ENCODE peak calls at places on chromosome 15, in nine cellular contexts. One of them, this sample, is unnamed.

GRCh38 chr15:64009798-64010241 is 36.5 kb downstream of the DAPK2 start:
- DNase-seq in AG08396: no peak
- DNase-seq in RCC 7860: peak
- DNase-seq in LoVo: peak
- DNase-seq in thoracic aorta: no peak
- DNase-seq in Panc1: no peak
- DNase-seq in activated CD4-positive, CD25-positive, alpha-beta regulatory T cell treated with anti-CD3 and anti-CD28 coated beads, Interleukin-2, amount 50 U/mL, for 72 hours: no peak
- DNase-seq in NT2/D1: no peak
- DNase-seq in GM13976: no peak
- DNase-seq in this sample: no peak

GRCh38 chr15:62474771-62475124 is 309.7 kb upstream of the C2CD4B start:
- DNase-seq in GM13976: no peak
- DNase-seq in Panc1: no peak
- DNase-seq in thoracic aorta: no peak
- DNase-seq in RCC 7860: no peak
- DNase-seq in activated CD4-positive, CD25-positive, alpha-beta regulatory T cell treated with anti-CD3 and anti-CD28 coated beads, Interleukin-2, amount 50 U/mL, for 72 hours: no peak
- DNase-seq in NT2/D1: peak
- DNase-seq in LoVo: no peak
- DNase-seq in AG08396: peak
- DNase-seq in this sample: no peak

GRCh38 chr15:88902846-88903245 is 7.5 kb upstream of the HAPLN3 start:
- DNase-seq in AG08396: no peak
- DNase-seq in RCC 7860: no peak
- DNase-seq in Panc1: no peak
- DNase-seq in GM13976: no peak
- DNase-seq in LoVo: no peak
- DNase-seq in activated CD4-positive, CD25-positive, alpha-beta regulatory T cell treated with anti-CD3 and anti-CD28 coated beads, Interleukin-2, amount 50 U/mL, for 72 hours: no peak
- DNase-seq in NT2/D1: no peak
- DNase-seq in thoracic aorta: no peak
- DNase-seq in this sample: no peak

GRCh38 chr15:40367673-40368611 is 9.9 kb downstream of the DISP2 start:
- DNase-seq in GM13976: peak
- DNase-seq in AG08396: peak
- DNase-seq in RCC 7860: peak
- DNase-seq in thoracic aorta: peak
- DNase-seq in NT2/D1: peak
- DNase-seq in activated CD4-positive, CD25-positive, alpha-beta regulatory T cell treated with anti-CD3 and anti-CD28 coated beads, Interleukin-2, amount 50 U/mL, for 72 hours: peak
- DNase-seq in Panc1: no peak
- DNase-seq in LoVo: peak
- DNase-seq in this sample: peak

GRCh38 chr15:27492021-27492621 is 521.1 kb downstream of the GABRG3 start:
- DNase-seq in LoVo: no peak
- DNase-seq in AG08396: no peak
- DNase-seq in NT2/D1: no peak
- DNase-seq in activated CD4-positive, CD25-positive, alpha-beta regulatory T cell treated with anti-CD3 and anti-CD28 coated beads, Interleukin-2, amount 50 U/mL, for 72 hours: no peak
- DNase-seq in RCC 7860: peak
- DNase-seq in Panc1: no peak
- DNase-seq in GM13976: no peak
- DNase-seq in thoracic aorta: no peak
- DNase-seq in this sample: no peak

GRCh38 chr15:52329150-52329549 is 33.5 kb upstream of the MYO5C start:
- DNase-seq in thoracic aorta: no peak
- DNase-seq in activated CD4-positive, CD25-positive, alpha-beta regulatory T cell treated with anti-CD3 and anti-CD28 coated beads, Interleukin-2, amount 50 U/mL, for 72 hours: no peak
- DNase-seq in GM13976: no peak
- DNase-seq in Panc1: no peak
- DNase-seq in LoVo: no peak
- DNase-seq in AG08396: no peak
- DNase-seq in NT2/D1: no peak
- DNase-seq in RCC 7860: no peak
- DNase-seq in this sample: no peak

GRCh38 chr15:80531388-80532184 is 127.4 kb downstream of the ARNT2 start:
- DNase-seq in RCC 7860: no peak
- DNase-seq in AG08396: no peak
- DNase-seq in LoVo: no peak
- DNase-seq in thoracic aorta: no peak
- DNase-seq in GM13976: no peak
- DNase-seq in activated CD4-positive, CD25-positive, alpha-beta regulatory T cell treated with anti-CD3 and anti-CD28 coated beads, Interleukin-2, amount 50 U/mL, for 72 hours: no peak
- DNase-seq in NT2/D1: no peak
- DNase-seq in Panc1: no peak
- DNase-seq in this sample: no peak

GRCh38 chr15:66941231-66941711 is 124.1 kb upstream of the SMAD3 start:
- DNase-seq in Panc1: no peak
- DNase-seq in GM13976: no peak
- DNase-seq in RCC 7860: no peak
- DNase-seq in activated CD4-positive, CD25-positive, alpha-beta regulatory T cell treated with anti-CD3 and anti-CD28 coated beads, Interleukin-2, amount 50 U/mL, for 72 hours: peak
- DNase-seq in thoracic aorta: no peak
- DNase-seq in LoVo: no peak
- DNase-seq in NT2/D1: no peak
- DNase-seq in AG08396: no peak
- DNase-seq in this sample: no peak

GRCh38 chr15:46365612-46366011 is 730.8 kb downstream of the SQOR start:
- DNase-seq in AG08396: peak
- DNase-seq in RCC 7860: no peak
- DNase-seq in LoVo: no peak
- DNase-seq in Panc1: no peak
- DNase-seq in NT2/D1: no peak
- DNase-seq in activated CD4-positive, CD25-positive, alpha-beta regulatory T cell treated with anti-CD3 and anti-CD28 coated beads, Interleukin-2, amount 50 U/mL, for 72 hours: no peak
- DNase-seq in thoracic aorta: peak
- DNase-seq in GM13976: no peak
- DNase-seq in this sample: no peak

GRCh38 chr15:70602281-70602680 is 161.1 kb downstream of the UACA start:
- DNase-seq in Panc1: no peak
- DNase-seq in GM13976: no peak
- DNase-seq in AG08396: no peak
- DNase-seq in RCC 7860: no peak
- DNase-seq in LoVo: no peak
- DNase-seq in activated CD4-positive, CD25-positive, alpha-beta regulatory T cell treated with anti-CD3 and anti-CD28 coated beads, Interleukin-2, amount 50 U/mL, for 72 hours: no peak
- DNase-seq in NT2/D1: no peak
- DNase-seq in thoracic aorta: no peak
- DNase-seq in this sample: no peak

GRCh38 chr15:62150445-62150844 is 14.6 kb downstream of the C2CD4B start:
- DNase-seq in RCC 7860: no peak
- DNase-seq in LoVo: no peak
- DNase-seq in AG08396: no peak
- DNase-seq in Panc1: no peak
- DNase-seq in NT2/D1: no peak
- DNase-seq in GM13976: no peak
- DNase-seq in activated CD4-positive, CD25-positive, alpha-beta regulatory T cell treated with anti-CD3 and anti-CD28 coated beads, Interleukin-2, amount 50 U/mL, for 72 hours: no peak
- DNase-seq in thoracic aorta: no peak
- DNase-seq in this sample: no peak

GRCh38 chr15:98076021-98076816 is 115.7 kb downstream of the ARRDC4 start:
- DNase-seq in LoVo: no peak
- DNase-seq in thoracic aorta: no peak
- DNase-seq in activated CD4-positive, CD25-positive, alpha-beta regulatory T cell treated with anti-CD3 and anti-CD28 coated beads, Interleukin-2, amount 50 U/mL, for 72 hours: no peak
- DNase-seq in AG08396: no peak
- DNase-seq in GM13976: no peak
- DNase-seq in NT2/D1: no peak
- DNase-seq in Panc1: no peak
- DNase-seq in RCC 7860: no peak
- DNase-seq in this sample: no peak

GRCh38 chr15:63517202-63517601 is 12.8 kb downstream of the USP3 start:
- DNase-seq in AG08396: no peak
- DNase-seq in NT2/D1: no peak
- DNase-seq in activated CD4-positive, CD25-positive, alpha-beta regulatory T cell treated with anti-CD3 and anti-CD28 coated beads, Interleukin-2, amount 50 U/mL, for 72 hours: no peak
- DNase-seq in Panc1: no peak
- DNase-seq in RCC 7860: no peak
- DNase-seq in GM13976: no peak
- DNase-seq in thoracic aorta: no peak
- DNase-seq in LoVo: no peak
- DNase-seq in this sample: no peak

GRCh38 chr15:40511472-40512133 is 40.8 kb downstream of the CHST14 start:
- DNase-seq in NT2/D1: peak
- DNase-seq in Panc1: no peak
- DNase-seq in GM13976: peak
- DNase-seq in AG08396: peak
- DNase-seq in activated CD4-positive, CD25-positive, alpha-beta regulatory T cell treated with anti-CD3 and anti-CD28 coated beads, Interleukin-2, amount 50 U/mL, for 72 hours: peak
- DNase-seq in LoVo: peak
- DNase-seq in RCC 7860: no peak
- DNase-seq in thoracic aorta: no peak
- DNase-seq in this sample: peak

GRCh38 chr15:66293085-66293418 is 316 bp upstream of the DIS3L start:
- DNase-seq in activated CD4-positive, CD25-positive, alpha-beta regulatory T cell treated with anti-CD3 and anti-CD28 coated beads, Interleukin-2, amount 50 U/mL, for 72 hours: no peak
- DNase-seq in Panc1: no peak
- DNase-seq in NT2/D1: no peak
- DNase-seq in RCC 7860: no peak
- DNase-seq in LoVo: no peak
- DNase-seq in GM13976: no peak
- DNase-seq in thoracic aorta: no peak
- DNase-seq in AG08396: no peak
- DNase-seq in this sample: no peak

GRCh38 chr15:101211897-101212296 is 40.0 kb downstream of the CHSY1 start:
- DNase-seq in NT2/D1: no peak
- DNase-seq in thoracic aorta: no peak
- DNase-seq in GM13976: no peak
- DNase-seq in AG08396: no peak
- DNase-seq in LoVo: no peak
- DNase-seq in Panc1: no peak
- DNase-seq in RCC 7860: no peak
- DNase-seq in activated CD4-positive, CD25-positive, alpha-beta regulatory T cell treated with anti-CD3 and anti-CD28 coated beads, Interleukin-2, amount 50 U/mL, for 72 hours: no peak
- DNase-seq in this sample: no peak

GRCh38 chr15:47184405-47185221 is 532.7 kb upstream of the SEMA6D start:
- DNase-seq in GM13976: peak
- DNase-seq in thoracic aorta: no peak
- DNase-seq in Panc1: no peak
- DNase-seq in activated CD4-positive, CD25-positive, alpha-beta regulatory T cell treated with anti-CD3 and anti-CD28 coated beads, Interleukin-2, amount 50 U/mL, for 72 hours: no peak
- DNase-seq in RCC 7860: no peak
- DNase-seq in NT2/D1: no peak
- DNase-seq in LoVo: no peak
- DNase-seq in AG08396: peak
- DNase-seq in this sample: no peak

GRCh38 chr15:70322051-70322668 is 224.4 kb upstream of the TLE3 start:
- DNase-seq in NT2/D1: no peak
- DNase-seq in LoVo: no peak
- DNase-seq in GM13976: peak
- DNase-seq in RCC 7860: no peak
- DNase-seq in AG08396: no peak
- DNase-seq in activated CD4-positive, CD25-positive, alpha-beta regulatory T cell treated with anti-CD3 and anti-CD28 coated beads, Interleukin-2, amount 50 U/mL, for 72 hours: no peak
- DNase-seq in Panc1: no peak
- DNase-seq in thoracic aorta: no peak
- DNase-seq in this sample: no peak

GRCh38 chr15:88139936-88140335 is 116.6 kb downstream of the NTRK3 start:
- DNase-seq in NT2/D1: no peak
- DNase-seq in GM13976: no peak
- DNase-seq in activated CD4-positive, CD25-positive, alpha-beta regulatory T cell treated with anti-CD3 and anti-CD28 coated beads, Interleukin-2, amount 50 U/mL, for 72 hours: no peak
- DNase-seq in AG08396: no peak
- DNase-seq in Panc1: no peak
- DNase-seq in RCC 7860: no peak
- DNase-seq in LoVo: no peak
- DNase-seq in thoracic aorta: no peak
- DNase-seq in this sample: no peak

GRCh38 chr15:40333922-40334492 is 6.7 kb downstream of the CCDC9B start:
- DNase-seq in LoVo: no peak
- DNase-seq in GM13976: peak
- DNase-seq in activated CD4-positive, CD25-positive, alpha-beta regulatory T cell treated with anti-CD3 and anti-CD28 coated beads, Interleukin-2, amount 50 U/mL, for 72 hours: no peak
- DNase-seq in RCC 7860: no peak
- DNase-seq in AG08396: no peak
- DNase-seq in thoracic aorta: peak
- DNase-seq in Panc1: no peak
- DNase-seq in NT2/D1: no peak
- DNase-seq in this sample: no peak

GRCh38 chr15:61750271-61751084 is 309.8 kb downstream of the VPS13C start:
- DNase-seq in thoracic aorta: no peak
- DNase-seq in AG08396: no peak
- DNase-seq in activated CD4-positive, CD25-positive, alpha-beta regulatory T cell treated with anti-CD3 and anti-CD28 coated beads, Interleukin-2, amount 50 U/mL, for 72 hours: no peak
- DNase-seq in GM13976: no peak
- DNase-seq in Panc1: no peak
- DNase-seq in NT2/D1: no peak
- DNase-seq in RCC 7860: no peak
- DNase-seq in LoVo: no peak
- DNase-seq in this sample: peak

GRCh38 chr15:52262364-52262763 is 33.2 kb downstream of the MYO5C start:
- DNase-seq in thoracic aorta: no peak
- DNase-seq in AG08396: no peak
- DNase-seq in Panc1: no peak
- DNase-seq in RCC 7860: no peak
- DNase-seq in NT2/D1: no peak
- DNase-seq in GM13976: no peak
- DNase-seq in LoVo: no peak
- DNase-seq in activated CD4-positive, CD25-positive, alpha-beta regulatory T cell treated with anti-CD3 and anti-CD28 coated beads, Interleukin-2, amount 50 U/mL, for 72 hours: no peak
- DNase-seq in this sample: no peak

GRCh38 chr15:75200765-75201608 is 695 bp upstream of the C15orf39 start:
- DNase-seq in activated CD4-positive, CD25-positive, alpha-beta regulatory T cell treated with anti-CD3 and anti-CD28 coated beads, Interleukin-2, amount 50 U/mL, for 72 hours: no peak
- DNase-seq in NT2/D1: no peak
- DNase-seq in LoVo: peak
- DNase-seq in Panc1: no peak
- DNase-seq in RCC 7860: no peak
- DNase-seq in GM13976: peak
- DNase-seq in thoracic aorta: no peak
- DNase-seq in AG08396: peak
- DNase-seq in this sample: peak

GRCh38 chr15:100887211-100887913 is 7.7 kb downstream of the ALDH1A3 start:
- DNase-seq in Panc1: no peak
- DNase-seq in RCC 7860: no peak
- DNase-seq in activated CD4-positive, CD25-positive, alpha-beta regulatory T cell treated with anti-CD3 and anti-CD28 coated beads, Interleukin-2, amount 50 U/mL, for 72 hours: no peak
- DNase-seq in LoVo: no peak
- DNase-seq in AG08396: no peak
- DNase-seq in NT2/D1: no peak
- DNase-seq in GM13976: no peak
- DNase-seq in thoracic aorta: no peak
- DNase-seq in this sample: no peak

GRCh38 chr15:66997212-66997611 is 68.2 kb upstream of the SMAD3 start:
- DNase-seq in NT2/D1: no peak
- DNase-seq in RCC 7860: no peak
- DNase-seq in GM13976: no peak
- DNase-seq in thoracic aorta: no peak
- DNase-seq in Panc1: no peak
- DNase-seq in LoVo: peak
- DNase-seq in activated CD4-positive, CD25-positive, alpha-beta regulatory T cell treated with anti-CD3 and anti-CD28 coated beads, Interleukin-2, amount 50 U/mL, for 72 hours: no peak
- DNase-seq in AG08396: peak
- DNase-seq in this sample: no peak

GRCh38 chr15:58487724-58488120 is 55.9 kb downstream of the LIPC start:
- DNase-seq in LoVo: no peak
- DNase-seq in NT2/D1: no peak
- DNase-seq in AG08396: no peak
- DNase-seq in Panc1: no peak
- DNase-seq in RCC 7860: no peak
- DNase-seq in GM13976: no peak
- DNase-seq in activated CD4-positive, CD25-positive, alpha-beta regulatory T cell treated with anti-CD3 and anti-CD28 coated beads, Interleukin-2, amount 50 U/mL, for 72 hours: no peak
- DNase-seq in thoracic aorta: no peak
- DNase-seq in this sample: no peak

GRCh38 chr15:20346082-20346805 is 195.4 kb downstream of the GOLGA6L6 start:
- DNase-seq in activated CD4-positive, CD25-positive, alpha-beta regulatory T cell treated with anti-CD3 and anti-CD28 coated beads, Interleukin-2, amount 50 U/mL, for 72 hours: no peak
- DNase-seq in NT2/D1: no peak
- DNase-seq in GM13976: peak
- DNase-seq in LoVo: no peak
- DNase-seq in AG08396: no peak
- DNase-seq in Panc1: no peak
- DNase-seq in RCC 7860: no peak
- DNase-seq in thoracic aorta: no peak
- DNase-seq in this sample: no peak

This sample was measured in prostate gland.